ENCODE peak calls at places on chromosomes 12 and 14, in four cellular contexts. C is H1, Z is OCI-LY7, M is PC-3. I is an unnamed sample.

GRCh38 chr12:30440826-30441602 is 254.7 kb downstream of the IPO8 start:
- DNase-seq in C (no peak), Z (peak), M (peak), I (peak)

GRCh38 chr12:46258129-46258528 is 10.7 kb downstream of the SLC38A1 start:
- DNase-seq in M (no peak), Z (no peak), C (no peak), I (no peak)

GRCh38 chr14:70882771-70883492 is 24.3 kb upstream of the PCNX1 start:
- DNase-seq in Z (no peak), C (no peak), M (peak), I (no peak)

GRCh38 chr12:125683748-125684381 is 618.6 kb downstream of the AACS start:
- DNase-seq in C (peak), M (no peak), Z (peak), I (peak)

GRCh38 chr12:117037296-117038022 is 61.8 kb downstream of the TESC start:
- DNase-seq in Z (no peak), C (no peak), M (no peak), I (no peak)

GRCh38 chr12:130714591-130715149 is 1.4 kb downstream of the RIMBP2 start:
- DNase-seq in Z (no peak), C (no peak), M (no peak), I (peak)

GRCh38 chr12:127516467-127516866 is 750.5 kb upstream of the TMEM132C start:
- DNase-seq in M (peak), C (no peak), Z (no peak), I (no peak)

GRCh38 chr14:80609055-80609454 is 332.5 kb downstream of the CEP128 start:
- DNase-seq in Z (no peak), C (no peak), M (peak), I (no peak)

GRCh38 chr14:81464253-81465001 is 64.3 kb upstream of the STON2 start:
- DNase-seq in C (peak), M (peak), Z (peak), I (peak)

GRCh38 chr14:77681196-77682157 is 26.3 kb downstream of the ALKBH1 start:
- DNase-seq in M (peak), Z (no peak), C (no peak), I (no peak)

DNA sequence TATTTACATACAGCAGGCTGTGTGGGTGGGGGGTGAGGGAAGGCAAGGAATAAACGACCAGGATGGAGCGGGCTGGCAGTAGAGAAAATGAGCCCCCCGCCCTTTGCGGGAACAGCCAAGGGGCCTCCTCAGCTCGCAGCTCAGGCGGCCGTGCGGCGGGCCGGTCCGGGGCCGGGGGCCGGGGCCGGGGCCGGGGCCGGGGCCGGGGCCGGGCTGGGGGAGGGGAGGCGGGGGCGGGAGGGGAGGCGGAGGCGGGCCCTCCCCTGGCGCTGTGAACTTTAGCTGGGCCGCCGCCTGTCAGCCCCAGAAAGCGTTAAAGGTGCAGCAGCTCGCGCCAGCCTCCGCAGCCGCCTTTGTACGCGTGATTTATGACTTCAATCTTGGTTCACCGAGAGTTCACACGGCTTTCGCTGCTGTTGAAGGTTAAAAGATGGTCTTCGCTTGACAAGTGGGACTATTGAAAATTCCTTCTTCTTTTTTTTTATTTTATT is 28.8 kb downstream of the HOXC4 start:
- DNase-seq in C (no peak), Z (peak), M (no peak), I (peak)
- H3K4me2 ChIP-seq in C (no peak), Z (peak), M (no peak), I (no peak)

GRCh38 chr12:2691001-2691339 is 103.8 kb upstream of the FKBP4 start:
- DNase-seq in M (no peak), C (no peak), Z (no peak), I (peak)
- H3K4me2 ChIP-seq in M (no peak), C (peak), Z (peak), I (peak)

GRCh38 chr12:9051156-9051545 is 61.8 kb downstream of the KLRG1 start:
- DNase-seq in C (no peak), M (no peak), Z (no peak), I (no peak)
- H3K4me2 ChIP-seq in C (no peak), M (no peak), Z (no peak), I (no peak)

GRCh38 chr14:100415226-100415625 is 92.1 kb downstream of the SLC25A47 start:
- DNase-seq in C (no peak), M (no peak), Z (no peak), I (no peak)

GRCh38 chr14:100413699-100414098 is 90.6 kb downstream of the SLC25A47 start:
- DNase-seq in Z (no peak), M (no peak), C (no peak), I (no peak)

GRCh38 chr14:100416921-100417451 is 93.8 kb downstream of the SLC25A47 start:
- DNase-seq in C (no peak), M (peak), Z (no peak), I (no peak)

GRCh38 chr14:100417466-100417865 is 94.3 kb downstream of the SLC25A47 start:
- DNase-seq in Z (no peak), C (peak), M (peak), I (peak)

DNA sequence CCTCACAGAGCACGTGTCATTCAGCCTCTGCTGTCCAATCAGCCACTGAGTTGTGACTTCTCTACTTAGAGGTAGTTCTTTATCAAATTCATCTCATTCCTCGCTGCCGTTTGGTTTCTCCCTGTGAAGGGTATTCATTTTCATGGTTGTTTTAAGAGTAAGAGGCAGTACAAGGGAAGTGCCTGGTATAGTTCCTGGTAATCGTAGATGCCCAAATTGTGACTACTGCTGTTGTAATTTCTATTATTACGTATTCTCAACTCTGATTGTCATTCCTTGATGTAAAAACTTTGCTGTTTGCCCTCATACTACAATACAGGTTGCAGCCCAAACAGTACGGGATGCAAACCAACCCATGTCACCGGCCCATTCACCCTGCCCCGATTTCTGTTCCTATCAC is 92.9 kb downstream of the SLC25A47 start:
- DNase-seq in Z (no peak), M (no peak), C (no peak), I (no peak)
- H3K4me2 ChIP-seq in Z (no peak), M (peak), C (no peak), I (no peak)

DNA sequence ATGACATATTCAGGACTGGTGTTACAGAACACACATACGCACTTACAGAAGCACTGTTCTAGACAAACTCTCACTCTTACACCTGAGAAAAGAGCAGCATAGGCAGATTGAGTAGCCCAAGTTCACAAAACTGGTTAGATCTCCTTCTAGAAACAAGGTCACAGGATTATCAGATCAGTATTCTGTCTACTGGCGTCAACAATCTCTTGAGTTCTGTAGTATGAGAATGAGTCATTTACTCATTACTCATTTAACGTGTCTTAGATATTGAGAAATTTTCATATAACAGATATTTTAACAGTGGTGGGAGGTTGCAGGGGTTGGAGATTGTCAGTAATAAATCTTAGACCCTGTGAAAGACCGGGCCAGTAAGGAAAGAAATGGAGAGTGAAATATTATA is 2.8 kb upstream of the TSPAN8 start:
- DNase-seq in M (peak), C (no peak), Z (no peak), I (no peak)
- H3K4me2 ChIP-seq in M (peak), C (no peak), Z (no peak), I (no peak)

GRCh38 chr14:32950584-32950983 is 11.9 kb downstream of the NPAS3 start:
- DNase-seq in Z (no peak), M (peak), C (no peak), I (no peak)
- H3K4me2 ChIP-seq in Z (no peak), M (no peak), C (no peak), I (no peak)

DNA sequence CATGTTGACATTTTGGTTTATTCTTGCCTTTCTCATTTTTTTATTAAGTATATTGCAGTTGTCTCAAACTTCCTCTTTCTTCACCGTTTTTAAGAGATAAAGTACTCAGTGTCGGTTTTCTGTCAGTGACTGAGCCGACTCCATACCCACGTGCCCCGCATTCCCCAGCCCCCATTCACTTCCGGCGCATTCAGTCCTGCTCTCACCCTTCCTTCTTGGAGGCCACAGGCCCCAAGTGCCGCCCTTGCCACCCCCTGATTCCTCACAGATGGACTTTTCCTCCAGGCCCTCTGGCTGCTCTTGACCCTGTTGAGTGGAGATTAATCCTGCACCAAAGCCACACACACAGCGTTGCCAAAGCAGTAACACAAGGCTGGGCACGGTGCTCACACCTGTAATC is 19.1 kb upstream of the DNAH10 start:
- DNase-seq in C (no peak), M (no peak), Z (no peak), I (no peak)
- H3K4me2 ChIP-seq in C (no peak), M (no peak), Z (no peak), I (no peak)

I was measured in neural progenitor cell.